ENCODE peak calls at places on chromosome X, in six cellular contexts. W is transverse colon, O is mammary epithelial cell, N is upper lobe of right lung, V is lung, X is prostate gland. F is an unnamed sample.

GRCh38 chrX:152989292-152989658 is 4.6 kb downstream of the PNMA5 start:
- DNase-seq in W (no peak), O (no peak), N (no peak), V (no peak), X (no peak), F (no peak)

GRCh38 chrX:17413228-17413627 is 38.2 kb downstream of the NHS start:
- DNase-seq in W (no peak), O (peak; percentile 91), N (no peak), V (no peak), X (no peak), F (no peak)

GRCh38 chrX:103722505-103722904 is 11.8 kb downstream of the TMEM31 start:
- DNase-seq in W (no peak), O (peak; percentile 15), N (no peak), V (no peak), X (no peak), F (peak; percentile 28)

GRCh38 chrX:107678957-107679740 is 50.8 kb downstream of the PRPS1 start:
- DNase-seq in W (peak; percentile 79), O (peak; percentile 63), N (peak; percentile 76), V (peak; percentile 56), X (no peak), F (peak; percentile 50)

GRCh38 chrX:48940404-48940955 is 16.9 kb downstream of the OTUD5 start:
- DNase-seq in W (no peak), O (no peak), N (no peak), V (no peak), X (no peak), F (no peak)

GRCh38 chrX:24925430-24925829 is 90.3 kb downstream of the ARX start:
- DNase-seq in W (no peak), O (no peak), N (no peak), V (no peak), X (no peak), F (no peak)

GRCh38 chrX:128818690-128819089 is 704.6 kb downstream of the SMARCA1 start:
- DNase-seq in W (no peak), O (no peak), N (no peak), V (no peak), X (no peak), F (no peak)

GRCh38 chrX:153821066-153821465 is 9.3 kb downstream of the PDZD4 start:
- DNase-seq in W (no peak), O (no peak), N (no peak), V (no peak), X (no peak), F (no peak)

GRCh38 chrX:75295641-75296040 is 21.8 kb downstream of the UPRT start:
- DNase-seq in W (no peak), O (no peak), N (no peak), V (no peak), X (no peak), F (no peak)

GRCh38 chrX:75297508-75297907 is 23.6 kb downstream of the UPRT start:
- DNase-seq in W (no peak), O (no peak), N (no peak), V (no peak), X (no peak), F (no peak)

DNA sequence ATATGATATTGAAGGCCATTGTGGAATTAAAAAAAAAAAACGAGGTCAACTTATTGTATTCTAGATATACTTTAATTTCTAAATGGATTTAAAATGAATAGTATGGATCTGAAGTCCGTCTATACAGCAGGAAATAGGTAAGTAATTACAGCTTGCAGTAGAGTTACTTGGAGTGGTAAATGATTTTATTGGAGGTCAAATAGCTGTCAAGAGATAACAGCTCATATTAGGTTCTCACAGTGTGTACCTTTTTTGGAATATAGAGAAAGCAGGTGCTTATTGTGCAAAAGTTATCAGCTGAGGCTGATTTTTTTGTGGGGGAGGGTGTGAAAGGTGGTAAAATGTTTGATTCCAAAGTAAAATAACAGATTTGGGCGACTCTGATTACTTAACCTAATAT is 17.7 kb downstream of the UPRT start:
- DNase-seq in W (no peak), O (no peak), N (no peak), V (no peak), X (no peak), F (no peak)
- H3K27ac ChIP-seq in W (no peak overlapping the region), O (no peak overlapping the region), N (no peak overlapping the region), V (no peak overlapping the region), X (no peak overlapping the region), F (no peak overlapping the region)

GRCh38 chrX:79413009-79413408 is 45.9 kb upstream of the ITM2A start:
- DNase-seq in W (no peak), O (peak; percentile 7), N (no peak), V (no peak), X (no peak), F (no peak)
- TF ChIP-seq CTCF in W (peak; percentile 19), O (peak; percentile 49), N (peak; percentile 37), V (no peak), X (no peak), F (peak; percentile 45)

GRCh38 chrX:139787601-139788000 is 79.6 kb upstream of the MCF2 start:
- DNase-seq in W (no peak), O (no peak), N (no peak), V (no peak), X (no peak), F (no peak)
- H3K27ac ChIP-seq in W (no peak overlapping the region), O (no peak overlapping the region), N (no peak overlapping the region), V (no peak overlapping the region), X (no peak overlapping the region), F (no peak overlapping the region)

GRCh38 chrX:132590350-132591026 is 101.7 kb upstream of the MBNL3 start:
- DNase-seq in W (no peak), O (no peak), N (no peak), V (no peak), X (no peak), F (no peak)

GRCh38 chrX:132594129-132594528 is 105.3 kb upstream of the MBNL3 start:
- DNase-seq in W (no peak), O (peak; percentile 34), N (no peak), V (no peak), X (no peak), F (no peak)

GRCh38 chrX:132591719-132592275 is 103.0 kb upstream of the MBNL3 start:
- DNase-seq in W (no peak), O (no peak), N (no peak), V (no peak), X (no peak), F (no peak)

DNA sequence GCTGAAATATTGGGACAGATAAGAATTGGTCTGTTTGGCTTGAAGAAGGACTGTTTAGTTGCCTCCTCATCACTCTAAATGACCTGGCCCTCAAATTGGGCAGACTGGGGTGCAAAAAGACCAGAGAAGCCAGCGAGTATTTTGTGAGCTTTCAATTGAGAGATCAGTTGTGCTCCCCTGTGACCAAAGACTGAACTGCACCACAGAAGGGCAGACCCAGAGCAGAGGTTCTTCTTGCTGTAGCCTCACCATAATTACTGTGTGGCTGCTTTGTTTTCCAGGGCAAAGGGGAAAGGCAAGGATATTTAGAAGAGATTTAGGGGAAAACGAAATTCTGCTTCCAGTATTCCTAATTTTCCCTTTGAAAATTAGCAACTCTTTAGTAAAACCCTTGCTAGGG is 104.0 kb upstream of the MBNL3 start:
- DNase-seq in W (no peak), O (no peak), N (no peak), V (no peak), X (no peak), F (peak; percentile 2)
- TF ChIP-seq CTCF in W (no peak), O (peak; percentile 58), N (peak; percentile 34), V (no peak), X (no peak), F (no peak)

F was measured in thyroid gland.